ENCODE peak calls at places on chromosomes 4 and X, in four cellular contexts. N is neural progenitor cell, R is endothelial cell, Z is uterus. K is an unnamed sample.

GRCh38 chrX:9851890-9852289 is 65.7 kb downstream of the SHROOM2 start:
- DNase-seq in R (no peak), N (no peak), Z (no peak), K (no peak)

GRCh38 chr4:163331629-163332360 is 601 bp downstream of the NPY1R start:
- DNase-seq in Z (peak; percentile 22), N (peak; percentile 67), R (peak; percentile 35), K (no peak)

GRCh38 chrX:37863728-37864127 is 16.4 kb upstream of the DYNLT3 start:
- DNase-seq in R (no peak), Z (no peak), N (no peak), K (no peak)

GRCh38 chr4:81811562-81812293 is 340.0 kb upstream of the RASGEF1B start:
- DNase-seq in Z (no peak), N (no peak), R (no peak), K (no peak)

GRCh38 chr4:67770422-67770821 is 16.2 kb upstream of the GNRHR start:
- DNase-seq in Z (no peak), N (peak; percentile 22), R (no peak), K (no peak)

GRCh38 chr4:21593268-21594002 is 355.1 kb downstream of the KCNIP4 start:
- DNase-seq in R (no peak), Z (no peak), N (no peak), K (no peak)

GRCh38 chr4:106395582-106395981 is 27.0 kb upstream of the GIMD1 start:
- DNase-seq in Z (no peak), N (no peak), R (no peak), K (no peak)

GRCh38 chr4:51845736-51846135 is 2.8 kb downstream of the DCUN1D4 start:
- DNase-seq in Z (no peak), N (no peak), R (no peak), K (no peak)

GRCh38 chr4:23614284-23614892 is 275.5 kb downstream of the PPARGC1A start:
- DNase-seq in R (no peak), N (peak; percentile 46), Z (no peak), K (no peak)

GRCh38 chrX:129762448-129762847 is 17.3 kb upstream of the SASH3 start:
- DNase-seq in Z (no peak), R (no peak), N (no peak), K (no peak)

GRCh38 chrX:24981030-24981429 is 34.7 kb downstream of the ARX start:
- DNase-seq in Z (no peak), R (no peak), N (no peak), K (no peak)

GRCh38 chr4:185080545-185080944 is 62.3 kb downstream of the HELT start:
- DNase-seq in N (no peak), Z (no peak), R (no peak), K (no peak)

GRCh38 chr4:146096374-146096773 is 79.1 kb upstream of the LSM6 start:
- DNase-seq in Z (no peak), N (no peak), R (no peak), K (no peak)

GRCh38 chrX:68396953-68397352 is 36.3 kb downstream of the OPHN1 start:
- DNase-seq in R (no peak), Z (peak; percentile 15), N (no peak), K (no peak)

GRCh38 chr4:169815606-169816005 is 57.9 kb upstream of the HPF1 start:
- DNase-seq in R (no peak), Z (no peak), N (no peak), K (no peak)

GRCh38 chr4:147733614-147734344 is 1.9 kb downstream of the ARHGAP10 start:
- DNase-seq in N (peak; percentile 26), Z (no peak), R (no peak), K (no peak)

GRCh38 chr4:96352051-96352517 is 512.2 kb downstream of the PDHA2 start:
- DNase-seq in R (peak; percentile 46), Z (no peak), N (peak; percentile 49), K (no peak)

GRCh38 chr4:168619266-168619631 is 122.4 kb downstream of the PALLD start:
- DNase-seq in N (no peak), Z (no peak), R (no peak), K (no peak)

GRCh38 chrX:140087865-140088264 is 122.5 kb upstream of the CXorf66 start:
- DNase-seq in R (no peak), N (peak; percentile 54), Z (no peak), K (no peak)

GRCh38 chr4:137676357-137676998 is 144.2 kb upstream of the PCDH18 start:
- DNase-seq in N (no peak), R (no peak), Z (no peak), K (no peak)

GRCh38 chr4:110059556-110060191 is 138.7 kb downstream of the ELOVL6 start:
- DNase-seq in N (no peak), R (no peak), Z (no peak), K (no peak)

GRCh38 chrX:68568136-68568535 is 69.3 kb downstream of the YIPF6 start:
- DNase-seq in R (no peak), Z (no peak), N (no peak), K (no peak)

GRCh38 chr4:150211016-150211415 is 132.8 kb downstream of the DCLK2 start:
- DNase-seq in R (no peak), Z (no peak), N (no peak), K (no peak)

GRCh38 chr4:106494066-106494465 is 125.5 kb upstream of the GIMD1 start:
- DNase-seq in Z (no peak), R (no peak), N (no peak), K (no peak)

GRCh38 chr4:174012135-174012923 is 271.1 kb downstream of the FBXO8 start:
- DNase-seq in Z (no peak), N (no peak), R (no peak), K (no peak)

GRCh38 chr4:73885570-73886230 is 16.5 kb downstream of the CXCL1 start:
- DNase-seq in R (no peak), N (no peak), Z (no peak), K (no peak)

GRCh38 chrX:24259544-24260240 is 54.2 kb downstream of the SUPT20HL2 start:
- DNase-seq in N (peak; percentile 79), R (peak; percentile 15), Z (no peak), K (peak; percentile 20)

GRCh38 chr4:184385705-184386141 is 88.6 kb downstream of the IRF2 start:
- DNase-seq in R (no peak), N (no peak), Z (no peak), K (peak; percentile 80)

GRCh38 chr4:55500072-55500471 is 46.6 kb downstream of the CLOCK start:
- DNase-seq in R (no peak), Z (no peak), N (no peak), K (no peak)

DNA sequence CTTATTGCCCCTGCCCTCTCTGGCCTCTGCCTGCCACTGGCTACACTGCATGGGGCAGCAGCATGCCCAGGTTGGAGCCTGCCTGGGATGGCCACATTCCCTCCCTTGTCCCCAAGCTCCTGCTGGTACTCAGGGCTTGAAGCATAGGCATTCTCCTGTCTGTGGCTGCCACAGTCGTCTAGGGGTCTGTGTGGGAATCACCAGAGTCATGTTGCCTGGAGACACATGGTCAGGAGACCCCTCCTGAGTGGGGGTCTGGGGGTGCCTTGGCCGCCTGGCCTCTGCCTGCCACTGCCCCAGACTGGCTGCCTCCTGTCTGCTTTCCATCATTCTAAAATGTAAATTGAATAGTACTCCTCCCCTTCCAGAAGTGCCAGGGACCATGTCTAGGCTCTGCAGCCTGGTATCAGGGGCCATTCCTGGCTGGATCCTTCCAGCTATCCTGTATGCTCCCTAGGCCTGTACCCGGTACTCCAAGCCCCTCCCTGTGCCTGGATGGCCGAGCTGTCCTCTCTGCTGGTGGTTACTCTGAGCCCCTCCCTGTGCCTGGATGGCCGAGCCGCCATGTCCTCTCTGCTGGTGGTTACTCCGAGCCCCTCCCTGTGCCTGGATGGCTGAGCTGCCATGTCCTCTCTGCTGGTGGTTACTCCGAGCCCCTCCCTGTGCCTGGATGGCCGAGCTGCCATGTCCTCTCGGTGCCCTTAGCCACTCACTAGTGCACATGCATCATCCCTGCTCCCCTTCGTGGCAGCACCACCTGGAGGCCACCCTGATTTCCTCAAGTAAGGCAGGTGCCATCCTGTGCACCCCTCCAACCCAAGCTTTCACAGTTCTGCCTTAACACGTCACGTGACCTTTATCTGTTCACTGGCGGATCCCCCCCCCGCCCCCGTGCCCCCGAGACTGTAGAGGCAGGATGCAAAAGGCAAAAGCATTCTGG is 5.5 kb upstream of the NKX1-1 start:
- DNase-seq in R (no peak), N (no peak), Z (no peak), K (no peak)
- TF ChIP-seq CTCF in R (no peak), N (no peak), Z (no peak), K (no peak)

GRCh38 chr4:103496800-103497199 is 223.0 kb downstream of the TACR3 start:
- DNase-seq in Z (no peak), R (no peak), N (no peak), K (no peak)

GRCh38 chr4:103493450-103494159 is 226.2 kb downstream of the TACR3 start:
- DNase-seq in N (no peak), R (no peak), Z (no peak), K (no peak)

GRCh38 chr4:103497692-103498091 is 222.1 kb downstream of the TACR3 start:
- DNase-seq in N (no peak), Z (no peak), R (no peak), K (no peak)

GRCh38 chr4:103498161-103499070 is 221.4 kb downstream of the TACR3 start:
- DNase-seq in Z (no peak), R (no peak), N (no peak), K (no peak)

GRCh38 chr4:103499094-103499493 is 220.7 kb downstream of the TACR3 start:
- DNase-seq in R (no peak), Z (no peak), N (no peak), K (no peak)
- TF ChIP-seq CTCF in R (no peak), Z (no peak), N (peak; percentile 3), K (no peak)

GRCh38 chrX:44484607-44485146 is 58.0 kb downstream of the FUNDC1 start:
- DNase-seq in Z (no peak), R (no peak), N (no peak), K (no peak)
- TF ChIP-seq CTCF in Z (no peak), R (no peak), N (no peak), K (no peak)

GRCh38 chr4:2962099-2962455 is 1.1 kb downstream of the NOP14 start:
- DNase-seq in R (no peak), N (peak; percentile 36), Z (no peak), K (no peak)

GRCh38 chr4:2963185-2964076 is at the start of the genes GRK4 and NOP14:
- DNase-seq in Z (peak; percentile 97), R (peak; percentile 97), N (peak; percentile 100), K (peak; percentile 98)

GRCh38 chr4:2964077-2964471 is 703 bp downstream of the GRK4 start:
- DNase-seq in R (no peak), Z (no peak), N (peak; percentile 19), K (no peak)

GRCh38 chr4:2962614-2963184 is 507 bp downstream of the NOP14 start:
- DNase-seq in R (peak; percentile 62), N (peak; percentile 82), Z (no peak), K (no peak)

DNA sequence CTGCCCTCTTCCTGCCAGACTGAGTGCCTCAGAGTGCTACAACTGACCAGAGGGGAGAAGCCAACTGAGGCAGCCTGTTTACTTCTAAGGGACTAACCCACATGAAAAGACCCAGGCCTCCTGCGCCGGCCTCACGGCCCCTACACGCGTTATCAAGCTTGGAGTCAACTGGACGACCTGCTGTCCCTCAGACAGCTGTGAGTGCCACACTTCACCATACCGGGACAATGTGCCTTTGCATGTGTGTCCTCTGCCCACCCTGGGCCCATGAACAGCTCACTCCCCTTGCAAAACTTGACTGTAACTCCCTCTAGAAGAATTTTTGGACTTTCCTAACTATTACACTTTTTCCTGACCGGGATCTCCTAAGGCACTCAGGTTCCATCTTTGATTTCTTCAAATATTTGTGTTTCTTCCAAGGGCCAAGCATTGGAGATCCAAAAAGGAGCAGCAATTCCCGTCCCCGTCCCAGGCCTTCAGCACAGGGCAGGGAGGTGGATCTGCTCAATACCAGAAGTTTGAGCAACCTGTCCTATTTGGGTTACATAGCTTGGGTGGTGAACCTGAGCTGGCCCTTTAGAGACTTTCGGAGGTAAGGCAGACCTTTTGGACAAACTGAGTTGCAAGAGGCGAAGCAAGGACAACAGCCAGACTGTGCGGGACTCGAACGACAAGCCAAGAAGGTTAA is 1.7 kb downstream of the NOP14 start:
- DNase-seq in N (peak; percentile 64), Z (no peak), R (peak; percentile 31), K (no peak)
- TF ChIP-seq CTCF in N (no peak), Z (no peak), R (no peak), K (no peak)

GRCh38 chr4:151260526-151260925 is 16.4 kb upstream of the PRSS48 start:
- DNase-seq in R (no peak), N (no peak), Z (no peak), K (no peak)
- TF ChIP-seq CTCF in R (no peak), N (no peak), Z (no peak), K (no peak)